ENCODE peak calls at places on chromosomes 12 and 14, in five cellular contexts. X, I, V, F and W are unnamed samples. For H3K36me3 and H3K9me3, the result is how much of the 10 kb centered on the place peaks cover.

GRCh38 chr14:71711619-71712018 is 220.6 kb upstream of the RGS6 start:
- DNase-seq in I (no peak), F (no peak), V (no peak), X (peak), W (no peak)

GRCh38 chr14:67519406-67519805 is 13.7 kb upstream of the PLEKHH1 start:
- DNase-seq in V (no peak), F (no peak), X (no peak), I (no peak), W (no peak)

GRCh38 chr12:88982694-88983093 is 369.6 kb downstream of the DUSP6 start:
- DNase-seq in F (no peak), V (no peak), X (peak), I (no peak), W (no peak)

GRCh38 chr12:75208851-75209781 is 523 bp downstream of the KCNC2 start:
- DNase-seq in X (peak), F (no peak), V (no peak), I (no peak), W (peak)

GRCh38 chr12:121794532-121795028 is 1.1 kb upstream of the RHOF start:
- DNase-seq in I (no peak), X (no peak), F (peak), V (no peak), W (peak)

GRCh38 chr14:101473795-101474562 is 87.3 kb upstream of the DIO3 start:
- DNase-seq in I (no peak), F (no peak), V (no peak), X (no peak), W (no peak)

GRCh38 chr12:118958520-118958919 is 22.8 kb upstream of the SRRM4 start:
- DNase-seq in V (no peak), I (no peak), F (no peak), X (no peak), W (no peak)

GRCh38 chr14:99427632-99428315 is 52.9 kb downstream of the SETD3 start:
- DNase-seq in X (peak), F (no peak), I (no peak), V (no peak), W (no peak)

GRCh38 chr14:70955543-70956480 is 48.6 kb downstream of the PCNX1 start:
- DNase-seq in V (no peak), X (peak), I (no peak), F (no peak), W (no peak)

GRCh38 chr12:14454098-14454907 is 88.8 kb downstream of the ATF7IP start:
- DNase-seq in X (peak), V (peak), I (no peak), F (no peak), W (no peak)

GRCh38 chr14:95683793-95684192 is 2.4 kb upstream of the TCL1B start:
- DNase-seq in X (no peak), F (no peak), V (peak), I (no peak), W (peak)

GRCh38 chr12:130633771-130634170 is 82.3 kb downstream of the RIMBP2 start:
- DNase-seq in X (no peak), I (no peak), V (peak), F (no peak), W (peak)

GRCh38 chr14:67987596-67987995 is 168.0 kb downstream of the RAD51B start:
- DNase-seq in V (no peak), I (no peak), F (no peak), X (peak), W (no peak)

GRCh38 chr14:98926151-98926550 is 345.8 kb downstream of the BCL11B start:
- DNase-seq in X (no peak), V (no peak), F (no peak), I (no peak), W (no peak)

GRCh38 chr12:87779016-87779415 is 250.2 kb downstream of the C12orf50 start:
- DNase-seq in V (no peak), F (no peak), X (no peak), I (no peak), W (no peak)

GRCh38 chr14:75005357-75005756 is 2.6 kb downstream of the EIF2B2 start:
- DNase-seq in X (no peak), F (no peak), I (no peak), V (no peak), W (no peak)

GRCh38 chr12:109191621-109192250 is 75.3 kb downstream of the ACACB start:
- DNase-seq in X (no peak), V (no peak), F (no peak), I (no peak), W (no peak)

GRCh38 chr14:70916300-70916699 is 9.0 kb downstream of the PCNX1 start:
- DNase-seq in F (no peak), X (no peak), I (no peak), V (no peak), W (no peak)

GRCh38 chr12:64587447-64587846 is 22.8 kb upstream of the RASSF3 start:
- DNase-seq in X (peak), V (no peak), I (no peak), F (no peak), W (no peak)

GRCh38 chr12:89706551-89707348 is 1.9 kb downstream of the ATP2B1 start:
- DNase-seq in I (peak), X (peak), V (peak), F (peak), W (peak)

GRCh38 chr14:100524933-100525243 is 62.3 kb downstream of the BEGAIN start:
- DNase-seq in F (peak), X (no peak), V (peak), I (no peak), W (peak)

GRCh38 chr12:1702708-1703107 is 11.8 kb downstream of the ADIPOR2 start:
- DNase-seq in I (no peak), X (no peak), V (no peak), F (no peak), W (no peak)

GRCh38 chr14:100384819-100385813 is 62.0 kb downstream of the SLC25A47 start:
- DNase-seq in X (peak), I (no peak), F (no peak), V (no peak), W (no peak)

GRCh38 chr14:69685716-69686115 is 74.3 kb downstream of the SUSD6 start:
- DNase-seq in I (peak), F (peak), X (peak), V (no peak), W (peak)

GRCh38 chr14:23351681-23352505 is 794 bp downstream of the SLC22A17 start:
- DNase-seq in F (no peak), V (no peak), X (no peak), I (no peak), W (no peak)

GRCh38 chr14:104246401-104247335 is 108.3 kb downstream of the KIF26A start:
- DNase-seq in X (no peak), V (no peak), I (peak), F (no peak), W (peak)

DNA sequence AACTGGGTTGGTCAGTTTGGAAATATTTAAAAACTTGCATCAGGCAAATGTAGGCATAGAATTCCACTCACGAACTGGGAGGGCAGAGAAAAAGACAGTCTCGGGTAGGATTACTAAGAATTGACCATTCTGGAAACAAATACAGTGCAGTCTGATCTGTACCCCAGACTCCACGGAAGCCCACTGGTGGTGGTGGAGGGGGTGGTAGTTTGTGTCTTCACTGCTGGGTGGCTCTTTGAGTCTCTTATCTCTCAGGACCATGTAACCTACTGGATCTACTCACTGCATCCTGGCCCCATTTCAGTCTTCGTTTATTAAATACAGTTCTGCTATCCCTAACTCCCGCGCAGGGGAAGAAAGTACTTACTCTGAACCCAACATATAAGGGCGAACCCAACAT is 1.8 kb downstream of the SLC2A3 start:
- DNase-seq in I (no peak), V (no peak), X (no peak), F (no peak), W (no peak)
- H3K4me3 ChIP-seq in I (peak), V (peak), X (peak), F (peak), W (no peak)

GRCh38 chr14:90272523-90272922 is 16.2 kb downstream of the PSMC1 start:
- DNase-seq in X (peak), F (no peak), V (no peak), I (peak), W (no peak)
- H3K36me3 ChIP-seq in X (under half), F (half or more), V (under half), I (half or more), W (under half)

DNA sequence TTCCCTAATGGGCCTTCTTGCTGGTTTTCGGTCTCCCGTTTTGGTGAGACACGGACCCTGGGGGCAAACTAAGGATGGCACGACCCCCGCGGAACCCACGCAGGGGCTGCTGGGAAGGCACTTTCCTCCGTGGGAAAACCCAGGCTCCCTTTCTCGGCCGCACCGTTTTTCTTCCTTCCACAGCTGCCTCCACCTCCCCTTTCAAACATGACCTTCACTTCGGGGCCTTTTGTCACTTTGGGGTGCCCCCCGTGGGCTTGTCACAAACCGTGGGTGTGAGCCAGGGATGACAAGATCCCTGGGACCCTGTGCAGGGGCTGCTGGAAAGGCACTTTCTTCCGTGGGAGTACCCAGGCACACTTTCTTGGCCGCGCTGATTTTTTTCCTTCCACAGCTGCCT is 268.7 kb downstream of the ALG10 start:
- DNase-seq in F (no peak), V (no peak), X (no peak), I (no peak), W (no peak)
- H3K9me3 ChIP-seq in F (under half), V (under half), X (under half), I (under half), W (half or more)

GRCh38 chr14:45066667-45067066 is 17.2 kb upstream of the PRPF39 start:
- DNase-seq in F (no peak), X (no peak), I (no peak), V (no peak), W (no peak)
- H3K4me3 ChIP-seq in F (peak), X (no peak), I (no peak), V (no peak), W (no peak)

DNA sequence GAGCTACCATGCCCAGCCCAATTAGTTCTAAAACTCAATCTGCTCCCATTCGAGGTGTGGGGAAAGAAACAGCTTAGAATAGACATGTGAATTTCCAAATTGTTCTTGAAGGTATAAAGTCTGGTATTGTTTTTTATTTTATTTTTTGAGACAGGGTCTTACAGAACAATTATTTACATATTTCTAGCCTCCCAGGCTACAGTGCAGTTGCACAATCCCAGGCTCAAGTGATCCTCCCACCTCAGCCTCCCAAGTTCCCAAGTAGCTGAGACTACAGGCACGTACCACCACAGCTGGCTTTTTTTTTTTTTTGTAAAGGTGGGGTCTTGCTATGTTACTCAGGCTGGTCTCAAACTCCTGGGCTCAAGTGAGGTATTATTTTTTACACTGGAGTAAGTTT is 6.3 kb downstream of the SLC11A2 start:
- DNase-seq in I (no peak), V (no peak), X (no peak), F (no peak), W (no peak)
- H3K36me3 ChIP-seq in I (under half), V (under half), X (under half), F (under half), W (under half)

GRCh38 chr14:105493921-105494605 is 3.0 kb downstream of the TEDC1 start:
- DNase-seq in I (peak), V (no peak), F (peak), X (no peak), W (no peak)
- H3K9me3 ChIP-seq in I (under half), V (under half), F (under half), X (under half), W (under half)

DNA sequence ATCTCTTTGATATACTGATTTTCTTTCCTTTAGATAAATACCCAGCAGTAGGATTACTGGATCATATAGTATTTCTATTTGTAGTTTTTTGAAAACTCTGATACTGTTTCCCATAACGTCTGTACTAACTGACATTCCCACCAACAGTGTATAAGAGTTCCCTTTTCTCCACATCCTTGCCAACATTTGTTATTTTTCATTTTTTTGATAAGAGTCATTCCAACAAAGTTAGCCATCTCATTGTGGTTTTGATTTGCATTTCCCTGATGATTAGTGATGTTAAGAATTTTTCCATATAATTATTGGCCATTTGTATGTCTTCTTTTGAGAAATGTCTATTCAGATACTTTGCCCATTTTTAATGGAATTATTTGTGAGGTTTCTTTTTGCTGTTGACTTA is 486.0 kb downstream of the FLRT2 start:
- DNase-seq in F (no peak), I (no peak), X (peak), V (no peak), W (no peak)
- H3K4me3 ChIP-seq in F (no peak), I (no peak), X (no peak), V (no peak), W (no peak)

DNA sequence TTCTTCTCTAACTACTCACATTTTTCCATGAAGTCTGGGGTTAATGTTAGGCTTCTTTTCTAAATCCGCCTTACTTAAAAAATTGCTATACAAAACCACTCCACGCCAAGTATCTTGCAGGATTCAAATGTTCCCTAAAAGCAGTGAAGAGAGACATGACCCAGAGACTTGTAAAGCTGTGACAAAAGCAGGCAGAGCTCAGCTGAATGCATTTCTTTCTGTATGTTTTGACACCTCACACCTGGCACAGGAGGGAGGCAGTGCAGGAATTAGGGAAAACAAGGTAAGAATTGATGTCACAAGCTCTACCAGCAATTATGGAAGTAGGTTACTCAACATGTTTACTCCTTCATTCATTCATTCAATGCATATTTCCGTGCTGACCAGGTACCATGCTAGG is 295.0 kb downstream of the RPAP3 start:
- DNase-seq in F (no peak), X (no peak), V (no peak), I (no peak), W (no peak)
- H3K36me3 ChIP-seq in F (under half), X (under half), V (under half), I (under half), W (under half)